ENCODE peak calls at places on chromosome 11, in nine cellular contexts. I is tibial artery; R is cardiac fibroblast; F is CD8-positive, alpha-beta T cell; N is spleen; H is fibroblast of lung; C is astrocyte of the spinal cord; M is gastrocnemius medialis; A is left lung. V is an unnamed sample.

GRCh38 chr11:1827095-1827797 is 7.5 kb upstream of the SYT8 start:
- DNase-seq in A (peak), M (no peak), I (peak), C (peak), H (peak), N (no peak), F (no peak), R (peak), V (no peak)

GRCh38 chr11:27447288-27447914 is 25.2 kb downstream of the LGR4 start:
- DNase-seq in I (no peak), C (no peak), N (no peak), M (no peak), A (no peak), H (peak), F (no peak), R (peak), V (no peak)

GRCh38 chr11:2376751-2377451 is at the start of gene CD81:
- DNase-seq in M (no peak), N (peak), R (peak), F (peak), H (no peak), I (no peak), A (no peak), C (no peak), V (no peak)

GRCh38 chr11:10041337-10041736 is 252.7 kb downstream of the SBF2 start:
- DNase-seq in A (no peak), R (no peak), H (no peak), F (no peak), M (no peak), C (no peak), I (no peak), N (no peak), V (no peak)

GRCh38 chr11:60307507-60308195 is 19.4 kb upstream of the MS4A6E start:
- DNase-seq in H (no peak), N (no peak), F (no peak), A (no peak), I (no peak), R (no peak), M (no peak), C (no peak), V (no peak)

GRCh38 chr11:84036664-84037194 is 750.6 kb upstream of the CCDC90B start:
- DNase-seq in A (no peak), M (no peak), R (no peak), F (no peak), C (no peak), H (no peak), N (no peak), I (no peak), V (no peak)

GRCh38 chr11:14148653-14149273 is 186.2 kb downstream of the SPON1 start:
- DNase-seq in R (peak), I (no peak), N (no peak), M (no peak), H (peak), A (no peak), F (no peak), C (peak), V (peak)

GRCh38 chr11:68090706-68091105 is 30.5 kb downstream of the CHKA start:
- DNase-seq in R (peak), N (no peak), C (no peak), I (no peak), H (peak), F (no peak), A (no peak), M (peak), V (no peak)

GRCh38 chr11:95831198-95831883 is 41.0 kb downstream of the CEP57 start:
- DNase-seq in A (no peak), I (no peak), C (peak), N (no peak), M (no peak), R (peak), H (peak), F (no peak), V (peak)

GRCh38 chr11:69644962-69645675 is 4.2 kb downstream of the CCND1 start:
- DNase-seq in A (no peak), I (no peak), N (peak), M (no peak), H (no peak), C (no peak), R (peak), F (no peak), V (no peak)

GRCh38 chr11:18853086-18853720 is 61.6 kb upstream of the PTPN5 start:
- DNase-seq in H (peak), A (no peak), C (peak), M (no peak), N (no peak), R (peak), I (no peak), F (no peak), V (peak)

GRCh38 chr11:15938362-15938725 is 418.0 kb downstream of the SOX6 start:
- DNase-seq in F (no peak), R (no peak), A (no peak), H (no peak), I (no peak), N (no peak), C (no peak), M (no peak), V (no peak)

GRCh38 chr11:38254849-38255248 is 1656.8 kb upstream of the RAG2 start:
- DNase-seq in M (no peak), F (no peak), A (no peak), R (no peak), N (no peak), C (no peak), H (no peak), I (no peak), V (no peak)

GRCh38 chr11:46350695-46351094 is 3.4 kb downstream of the DGKZ start:
- DNase-seq in I (no peak), M (no peak), N (no peak), H (no peak), F (no peak), C (no peak), R (no peak), A (no peak), V (no peak)

GRCh38 chr11:19628018-19628417 is 84.6 kb upstream of the NAV2 start:
- DNase-seq in A (no peak), R (peak), H (peak), N (no peak), C (peak), M (peak), F (no peak), I (peak), V (no peak)

GRCh38 chr11:24060125-24060524 is 436.7 kb upstream of the LUZP2 start:
- DNase-seq in H (no peak), M (no peak), N (no peak), F (no peak), R (no peak), I (no peak), A (no peak), C (no peak), V (no peak)

GRCh38 chr11:5722622-5723021 is 13.6 kb upstream of the OR56B1 start:
- DNase-seq in A (no peak), F (no peak), R (no peak), H (no peak), I (no peak), M (no peak), N (no peak), C (no peak), V (no peak)

GRCh38 chr11:35555238-35555887 is 29.9 kb upstream of the PAMR1 start:
- DNase-seq in C (peak), I (no peak), H (peak), M (no peak), A (no peak), N (no peak), R (peak), F (no peak), V (no peak)

GRCh38 chr11:65431452-65432132 is 9.0 kb downstream of the NEAT1 start:
- DNase-seq in N (no peak), C (peak), I (no peak), A (no peak), R (peak), M (no peak), F (peak), H (peak), V (no peak)

GRCh38 chr11:65434057-65434666 is 11.6 kb downstream of the NEAT1 start:
- DNase-seq in C (peak), H (peak), N (no peak), I (no peak), R (peak), F (no peak), A (peak), M (no peak), V (no peak)

GRCh38 chr11:65432133-65432650 is 9.6 kb downstream of the NEAT1 start:
- DNase-seq in F (no peak), A (no peak), I (no peak), C (no peak), R (peak), M (no peak), N (no peak), H (no peak), V (no peak)

GRCh38 chr11:65433657-65434056 is 11.1 kb downstream of the NEAT1 start:
- DNase-seq in M (no peak), H (no peak), N (no peak), A (peak), F (no peak), C (peak), I (no peak), R (peak), V (no peak)

GRCh38 chr11:65432686-65433582 is 10.3 kb downstream of the NEAT1 start:
- DNase-seq in A (no peak), I (no peak), M (no peak), R (peak), N (no peak), F (no peak), H (peak), C (peak), V (no peak)
- H3K4me3 ChIP-seq in A (no peak), I (peak), M (peak), R (no peak), N (no peak), F (no peak), H (no peak), C (peak), V (no peak)

GRCh38 chr11:122101625-122102291 is 14.3 kb downstream of the BLID start:
- DNase-seq in N (no peak), C (peak), H (peak), A (peak), R (peak), M (peak), I (peak), F (no peak), V (no peak)
- TF ChIP-seq CTCF in N (peak), C (peak), H (peak), A (peak), R (peak), M (peak), I (peak), F (no peak), V (peak)

GRCh38 chr11:65132988-65133700 is 1.2 kb downstream of the SYVN1 start:
- DNase-seq in M (no peak), A (peak), I (peak), F (peak), N (peak), R (no peak), C (no peak), H (no peak), V (no peak)

GRCh38 chr11:65132238-65132987 is 1.9 kb downstream of the SYVN1 start:
- DNase-seq in H (no peak), N (peak), M (no peak), R (no peak), C (no peak), F (no peak), I (peak), A (peak), V (no peak)

GRCh38 chr11:65131417-65131776 is 2.9 kb downstream of the SYVN1 start:
- DNase-seq in F (no peak), M (no peak), H (no peak), I (peak), C (no peak), N (no peak), R (no peak), A (peak), V (no peak)

GRCh38 chr11:65130631-65131416 is 3.5 kb downstream of the SYVN1 start:
- DNase-seq in H (no peak), A (no peak), I (no peak), R (no peak), N (peak), C (no peak), M (no peak), F (no peak), V (no peak)

GRCh38 chr11:65131895-65132237 is 2.5 kb downstream of the SYVN1 start:
- DNase-seq in H (no peak), N (peak), A (peak), R (no peak), F (no peak), I (peak), C (no peak), M (no peak), V (no peak)
- H3K4me3 ChIP-seq in H (no peak), N (peak), A (no peak), R (no peak), F (no peak), I (no peak), C (no peak), M (no peak), V (no peak)

DNA sequence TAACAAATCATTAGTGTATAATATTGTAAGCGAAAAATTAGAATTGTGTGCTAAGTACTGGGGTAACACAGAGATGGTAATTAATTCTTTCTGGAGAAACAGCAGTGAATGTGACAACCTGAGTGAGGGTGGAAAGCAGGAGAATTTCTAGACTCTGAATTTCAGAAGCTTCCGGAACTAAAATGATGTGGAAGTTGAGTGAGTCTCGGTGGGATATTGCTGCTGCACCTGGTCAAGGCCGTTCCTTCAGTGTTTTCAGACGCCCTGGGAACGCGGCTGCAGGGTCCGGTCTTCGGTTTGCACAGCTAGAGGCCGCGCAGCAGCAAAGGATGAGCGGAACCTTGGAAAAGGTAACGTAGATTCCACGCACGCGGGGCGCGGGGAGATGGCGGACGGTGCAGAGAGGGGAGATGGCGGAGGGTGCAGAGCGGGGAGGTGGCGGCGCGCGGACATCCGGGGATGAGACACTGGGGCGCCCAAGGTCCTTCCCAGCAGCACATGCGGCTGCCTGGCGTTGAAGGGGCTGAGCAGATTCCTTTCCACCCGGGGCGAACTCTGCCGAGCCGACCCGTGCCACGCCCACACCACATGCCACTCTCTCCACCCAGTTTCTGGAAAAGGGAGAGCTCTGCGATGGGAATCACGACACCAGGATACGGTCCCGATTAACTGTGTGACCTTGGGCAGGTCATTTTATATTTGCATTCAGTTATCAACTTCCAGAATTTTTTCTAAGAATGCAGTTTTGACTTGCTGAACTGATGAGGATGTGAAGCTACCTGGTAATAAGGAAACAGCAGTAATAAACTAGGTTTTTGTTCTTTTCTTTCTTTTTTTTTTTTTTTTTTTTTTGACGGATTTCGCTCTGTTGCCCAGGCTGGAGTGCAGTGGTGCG is at the start of gene MRPL48:
- DNase-seq in N (peak), I (peak), F (peak), A (peak), R (peak), C (peak), H (peak), M (peak), V (peak)
- TF ChIP-seq CTCF in N (no peak), I (no peak), F (no peak), A (no peak), R (no peak), C (no peak), H (no peak), M (no peak), V (no peak)

GRCh38 chr11:128207861-128208321 is 379.5 kb downstream of the ETS1 start:
- DNase-seq in N (no peak), I (no peak), M (no peak), H (peak), F (no peak), R (peak), A (no peak), C (peak), V (no peak)

GRCh38 chr11:128205796-128206195 is 381.6 kb downstream of the ETS1 start:
- DNase-seq in H (no peak), A (no peak), I (no peak), F (no peak), R (no peak), N (no peak), C (no peak), M (no peak), V (no peak)

GRCh38 chr11:128208329-128209220 is 378.8 kb downstream of the ETS1 start:
- DNase-seq in A (peak), R (peak), M (no peak), I (peak), C (peak), N (no peak), H (peak), F (no peak), V (peak)

GRCh38 chr11:128204898-128205297 is 382.5 kb downstream of the ETS1 start:
- DNase-seq in R (no peak), N (no peak), C (no peak), A (no peak), I (no peak), M (no peak), F (no peak), H (no peak), V (no peak)

DNA sequence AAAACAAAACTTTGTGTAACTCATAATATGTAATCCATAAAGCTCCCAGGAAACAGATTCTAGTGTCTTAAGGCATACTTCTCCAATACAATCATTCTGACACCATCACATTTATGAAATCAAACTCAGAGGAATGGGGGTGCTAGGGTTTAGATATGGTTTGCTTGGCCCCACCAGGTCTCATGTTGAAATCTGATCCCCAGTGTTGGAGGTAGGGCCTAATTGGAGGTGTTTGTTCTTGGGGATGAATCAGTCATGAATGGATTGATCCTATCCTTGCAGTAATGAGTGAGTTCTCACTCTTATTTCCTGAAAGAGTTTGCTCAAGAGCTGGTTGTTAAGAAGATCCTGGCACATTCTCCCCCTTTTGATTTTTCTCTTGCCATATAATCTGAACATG is 380.9 kb downstream of the ETS1 start:
- DNase-seq in N (no peak), A (no peak), H (no peak), R (no peak), C (no peak), M (no peak), F (no peak), I (no peak), V (no peak)
- H3K4me3 ChIP-seq in N (no peak), A (no peak), H (no peak), R (no peak), C (no peak), M (no peak), F (no peak), I (no peak), V (no peak)